ENCODE peak calls at places on chromosome 16, in seven cellular contexts. Y is GM12891, B is SK-N-SH, S is H1, D is GM12878, Z is HepG2, C is K562. O is an unnamed sample.
A peak's percentile ranks its signal among the peaks of the same experiment; 100 is the strongest.

GRCh38 chr16:67441289-67441753 is 10.4 kb downstream of the HSD11B2 start:
- DNase-seq in D (no peak), C (no peak), Y (no peak), S (no peak), Z (no peak), B (no peak), O (no peak)

GRCh38 chr16:56780646-56781045 is 50.7 kb downstream of the NUP93 start:
- DNase-seq in D (no peak), Z (no peak), C (no peak), Y (no peak), S (no peak), B (no peak), O (no peak)

GRCh38 chr16:56618138-56618537 is 7.4 kb upstream of the MT1E start:
- DNase-seq in C (no peak), S (no peak), Y (no peak), B (no peak), D (no peak), Z (no peak), O (no peak)

GRCh38 chr16:73605309-73605708 is 557.4 kb upstream of the ZFHX3 start:
- DNase-seq in D (no peak), S (peak; percentile 19), Y (no peak), B (no peak), Z (no peak), C (no peak), O (no peak)

GRCh38 chr16:57150682-57151330 is 35.0 kb downstream of the PSME3IP1 start:
- DNase-seq in D (no peak), S (no peak), B (no peak), Z (no peak), Y (no peak), C (no peak), O (no peak)

GRCh38 chr16:67843343-67843765 is 1.2 kb downstream of the THAP11 start:
- DNase-seq in D (no peak), Z (no peak), B (no peak), Y (no peak), S (no peak), C (no peak), O (no peak)

GRCh38 chr16:19892902-19893301 is 8.3 kb upstream of the GPRC5B start:
- DNase-seq in S (no peak), B (no peak), C (no peak), D (no peak), Z (no peak), Y (no peak), O (no peak)

GRCh38 chr16:50336884-50337283 is 31.9 kb downstream of the BRD7 start:
- DNase-seq in S (no peak), Y (no peak), D (no peak), Z (no peak), C (no peak), B (no peak), O (no peak)

GRCh38 chr16:51392651-51393187 is 241.6 kb upstream of the SALL1 start:
- DNase-seq in C (no peak), D (no peak), Z (no peak), B (no peak), S (no peak), Y (no peak), O (no peak)

GRCh38 chr16:68512183-68512582 is 26.9 kb upstream of the ZFP90 start:
- DNase-seq in S (no peak), B (no peak), D (no peak), C (no peak), Z (no peak), Y (no peak), O (no peak)

GRCh38 chr16:85984947-85985451 is 86.0 kb downstream of the IRF8 start:
- DNase-seq in S (no peak), Y (no peak), Z (no peak), B (no peak), C (no peak), D (no peak), O (no peak)

GRCh38 chr16:49204191-49204590 is 77.4 kb downstream of the CBLN1 start:
- DNase-seq in D (no peak), B (no peak), C (no peak), Y (no peak), S (no peak), Z (no peak), O (no peak)

GRCh38 chr16:78684655-78685400 is 585.4 kb downstream of the WWOX start:
- DNase-seq in D (no peak), Y (no peak), C (no peak), S (no peak), Z (no peak), B (no peak), O (no peak)

GRCh38 chr16:55322327-55322726 is 1.7 kb upstream of the IRX6 start:
- DNase-seq in D (no peak), Z (no peak), B (no peak), C (no peak), Y (no peak), S (no peak), O (no peak)

GRCh38 chr16:81558444-81559175 is 114.0 kb downstream of the CMIP start:
- DNase-seq in D (no peak), Y (no peak), Z (peak; percentile 83), C (peak; percentile 72), S (no peak), B (no peak), O (no peak)

GRCh38 chr16:58299757-58300349 is 5.0 kb upstream of the PRSS54 start:
- DNase-seq in Z (peak; percentile 26), C (peak; percentile 41), S (peak; percentile 38), B (no peak), Y (no peak), D (no peak), O (no peak)

GRCh38 chr16:86901483-86901882 is 323.1 kb downstream of the FOXL1 start:
- DNase-seq in S (no peak), Z (no peak), D (no peak), B (no peak), Y (no peak), C (no peak), O (no peak)

GRCh38 chr16:35561346-35561745 is 2101.9 kb downstream of the TP53TG3F start:
- DNase-seq in B (no peak), C (no peak), Z (no peak), S (no peak), D (no peak), Y (no peak), O (no peak)

GRCh38 chr16:19698480-19699465 is 19.3 kb downstream of the KNOP1 start:
- DNase-seq in B (no peak), S (no peak), D (no peak), Z (no peak), Y (no peak), C (no peak), O (no peak)

GRCh38 chr16:11100239-11100750 is 155.7 kb downstream of the SOCS1 start:
- DNase-seq in D (peak; percentile 74), Z (no peak), B (no peak), S (peak; percentile 23), Y (no peak), C (peak; percentile 77), O (no peak)

GRCh38 chr16:52526429-52526828 is 20.5 kb downstream of the TOX3 start:
- DNase-seq in Z (no peak), Y (no peak), C (no peak), B (no peak), D (no peak), S (no peak), O (no peak)

GRCh38 chr16:86568677-86569623 is 2.3 kb downstream of the FOXC2 start:
- DNase-seq in D (no peak), B (no peak), Y (no peak), Z (no peak), S (no peak), C (no peak), O (no peak)

GRCh38 chr16:825298-826061 is 24.9 kb upstream of the GNG13 start:
- DNase-seq in Y (no peak), S (no peak), D (no peak), B (peak; percentile 77), Z (no peak), C (no peak), O (no peak)

GRCh38 chr16:828891-829290 is 28.4 kb upstream of the GNG13 start:
- DNase-seq in D (no peak), C (no peak), S (no peak), Y (no peak), B (no peak), Z (no peak), O (no peak)

GRCh38 chr16:824601-825000 is 24.1 kb upstream of the GNG13 start:
- DNase-seq in B (no peak), C (no peak), D (no peak), Y (no peak), Z (no peak), S (no peak), O (no peak)

GRCh38 chr16:830107-830870 is 29.8 kb upstream of the GNG13 start:
- DNase-seq in C (no peak), Z (no peak), S (no peak), B (no peak), D (no peak), Y (no peak), O (no peak)

DNA sequence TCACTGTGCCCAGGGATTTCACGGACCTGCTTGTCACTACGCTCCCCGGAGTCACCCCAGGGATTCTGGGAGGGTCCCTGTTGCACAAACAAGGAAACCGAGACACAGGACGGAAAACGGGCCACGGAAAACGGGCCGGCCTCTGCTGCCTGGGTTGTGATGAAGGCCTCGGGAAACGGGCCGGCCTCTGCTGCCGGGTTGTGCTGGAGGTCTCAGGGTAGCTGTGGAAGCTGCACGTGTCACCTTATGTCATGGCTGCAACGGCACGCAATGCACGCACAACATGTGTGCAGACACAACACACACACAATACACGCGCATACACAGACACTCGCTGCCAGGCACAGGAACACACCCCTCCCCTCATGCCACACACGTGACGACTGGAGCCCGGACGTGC is 27.0 kb upstream of the GNG13 start:
- DNase-seq in B (no peak), D (no peak), C (no peak), Z (no peak), S (no peak), Y (no peak), O (no peak)
- TF ChIP-seq TAF1 in B (no peak), D (no peak), C (no peak), Z (no peak), S (no peak), Y (no peak), O (no peak)

DNA sequence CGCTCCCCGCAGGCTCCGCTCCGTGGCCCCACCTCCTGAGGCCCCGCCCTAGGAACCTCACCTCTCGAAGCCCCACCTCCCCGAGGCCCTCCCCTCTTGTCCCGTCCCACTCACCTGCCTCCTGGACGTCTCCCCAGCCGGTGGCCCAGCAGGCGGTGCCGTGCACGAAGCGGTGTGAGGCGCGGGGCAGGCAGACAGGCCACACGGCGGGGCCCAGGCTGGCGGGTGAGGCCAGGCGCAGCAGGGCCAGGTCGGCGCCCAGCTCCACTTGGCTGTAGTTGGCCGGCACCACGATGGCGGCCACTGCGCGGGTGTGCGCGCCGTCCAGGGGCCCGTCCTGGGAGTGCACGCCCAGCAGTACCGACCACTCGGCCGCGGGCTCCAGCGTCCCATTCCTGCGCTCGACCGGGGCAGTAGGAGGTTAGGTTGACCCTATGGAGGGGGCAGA is 1.6 kb downstream of the PRSS36 start:
- DNase-seq in B (peak; percentile 38), Z (no peak), Y (no peak), S (no peak), C (peak; percentile 93), D (no peak), O (no peak)
- TF ChIP-seq TAF1 in B (no peak), Z (no peak), Y (no peak), S (no peak), C (no peak), D (no peak), O (no peak)

GRCh38 chr16:54286330-54287017 is at the start of gene IRX3:
- DNase-seq in Z (peak; percentile 91), B (peak; percentile 95), D (no peak), S (peak; percentile 66), C (no peak), Y (no peak), O (no peak)
- TF ChIP-seq TAF1 in Z (peak; percentile 74), B (peak; percentile 46), D (no peak), S (no peak), C (no peak), Y (no peak), O (no peak)

GRCh38 chr16:72202014-72202413 is 30.1 kb upstream of the PMFBP1 start:
- DNase-seq in B (no peak), S (no peak), Z (no peak), C (no peak), Y (no peak), D (no peak), O (no peak)
- TF ChIP-seq TAF1 in B (no peak), S (no peak), Z (no peak), C (no peak), Y (no peak), D (no peak), O (no peak)